ENCODE peak calls at places on chromosomes 2 and 18, in eight cellular contexts. One of them, this sample, is unnamed.

GRCh38 chr2:156589381-156590079 is 153.4 kb downstream of the GPD2 start:
- DNase-seq in GM18507: peak; percentile 5
- DNase-seq in G401: peak; percentile 50
- DNase-seq in BE2C: no peak
- DNase-seq in MCF 10A: peak; percentile 51
- DNase-seq in NCI-H1417: peak; percentile 15
- DNase-seq in KBM-7: peak; percentile 61
- DNase-seq in activated naive CD4-positive, alpha-beta T cell treated with anti-CD3 and anti-CD28 coated beads, Interleukin-2, amount 50 U/mL, for 72 hours: no peak
- DNase-seq in this sample: peak; percentile 31

GRCh38 chr2:29632018-29632417 is 289.4 kb downstream of the ALK start:
- DNase-seq in MCF 10A: peak; percentile 38
- DNase-seq in NCI-H1417: no peak
- DNase-seq in activated naive CD4-positive, alpha-beta T cell treated with anti-CD3 and anti-CD28 coated beads, Interleukin-2, amount 50 U/mL, for 72 hours: no peak
- DNase-seq in BE2C: no peak
- DNase-seq in KBM-7: no peak
- DNase-seq in GM18507: no peak
- DNase-seq in G401: no peak
- DNase-seq in this sample: no peak

GRCh38 chr2:66445781-66446177 is 10.9 kb downstream of the MEIS1 start:
- DNase-seq in G401: peak; percentile 62
- DNase-seq in BE2C: no peak
- DNase-seq in activated naive CD4-positive, alpha-beta T cell treated with anti-CD3 and anti-CD28 coated beads, Interleukin-2, amount 50 U/mL, for 72 hours: no peak
- DNase-seq in KBM-7: peak; percentile 68
- DNase-seq in NCI-H1417: no peak
- DNase-seq in GM18507: no peak
- DNase-seq in MCF 10A: no peak
- DNase-seq in this sample: no peak

GRCh38 chr2:134252092-134252775 is 1.6 kb upstream of the MGAT5 start:
- DNase-seq in NCI-H1417: no peak
- DNase-seq in GM18507: no peak
- DNase-seq in MCF 10A: no peak
- DNase-seq in KBM-7: peak; percentile 45
- DNase-seq in BE2C: no peak
- DNase-seq in G401: no peak
- DNase-seq in activated naive CD4-positive, alpha-beta T cell treated with anti-CD3 and anti-CD28 coated beads, Interleukin-2, amount 50 U/mL, for 72 hours: no peak
- DNase-seq in this sample: no peak

GRCh38 chr2:48120112-48120511 is 213.8 kb upstream of the FBXO11 start:
- DNase-seq in G401: no peak
- DNase-seq in MCF 10A: no peak
- DNase-seq in NCI-H1417: no peak
- DNase-seq in GM18507: no peak
- DNase-seq in KBM-7: no peak
- DNase-seq in BE2C: no peak
- DNase-seq in activated naive CD4-positive, alpha-beta T cell treated with anti-CD3 and anti-CD28 coated beads, Interleukin-2, amount 50 U/mL, for 72 hours: no peak
- DNase-seq in this sample: no peak

GRCh38 chr2:204691911-204692510 is 146.7 kb downstream of the PARD3B start:
- DNase-seq in KBM-7: peak; percentile 30
- DNase-seq in BE2C: peak; percentile 64
- DNase-seq in activated naive CD4-positive, alpha-beta T cell treated with anti-CD3 and anti-CD28 coated beads, Interleukin-2, amount 50 U/mL, for 72 hours: no peak
- DNase-seq in MCF 10A: peak; percentile 86
- DNase-seq in G401: peak; percentile 33
- DNase-seq in NCI-H1417: peak; percentile 38
- DNase-seq in GM18507: no peak
- DNase-seq in this sample: peak; percentile 49

GRCh38 chr18:61597321-61597720 is 264.1 kb downstream of the CDH20 start:
- DNase-seq in KBM-7: no peak
- DNase-seq in G401: no peak
- DNase-seq in BE2C: no peak
- DNase-seq in GM18507: no peak
- DNase-seq in MCF 10A: no peak
- DNase-seq in NCI-H1417: no peak
- DNase-seq in activated naive CD4-positive, alpha-beta T cell treated with anti-CD3 and anti-CD28 coated beads, Interleukin-2, amount 50 U/mL, for 72 hours: no peak
- DNase-seq in this sample: no peak

GRCh38 chr2:42865884-42866861 is 73.8 kb upstream of the HAAO start:
- DNase-seq in GM18507: no peak
- DNase-seq in BE2C: no peak
- DNase-seq in G401: no peak
- DNase-seq in NCI-H1417: no peak
- DNase-seq in MCF 10A: no peak
- DNase-seq in activated naive CD4-positive, alpha-beta T cell treated with anti-CD3 and anti-CD28 coated beads, Interleukin-2, amount 50 U/mL, for 72 hours: no peak
- DNase-seq in KBM-7: no peak
- DNase-seq in this sample: no peak

GRCh38 chr2:101473581-101473910 is 1.4 kb downstream of the RFX8 start:
- DNase-seq in GM18507: no peak
- DNase-seq in activated naive CD4-positive, alpha-beta T cell treated with anti-CD3 and anti-CD28 coated beads, Interleukin-2, amount 50 U/mL, for 72 hours: no peak
- DNase-seq in BE2C: no peak
- DNase-seq in G401: no peak
- DNase-seq in KBM-7: no peak
- DNase-seq in NCI-H1417: no peak
- DNase-seq in MCF 10A: peak; percentile 7
- DNase-seq in this sample: no peak

GRCh38 chr18:577606-578005 is 2.6 kb upstream of the CETN1 start:
- DNase-seq in MCF 10A: no peak
- DNase-seq in GM18507: no peak
- DNase-seq in BE2C: no peak
- DNase-seq in NCI-H1417: no peak
- DNase-seq in activated naive CD4-positive, alpha-beta T cell treated with anti-CD3 and anti-CD28 coated beads, Interleukin-2, amount 50 U/mL, for 72 hours: no peak
- DNase-seq in G401: no peak
- DNase-seq in KBM-7: no peak
- DNase-seq in this sample: no peak

GRCh38 chr2:222884765-222885424 is 24.1 kb downstream of the ACSL3 start:
- DNase-seq in NCI-H1417: no peak
- DNase-seq in activated naive CD4-positive, alpha-beta T cell treated with anti-CD3 and anti-CD28 coated beads, Interleukin-2, amount 50 U/mL, for 72 hours: no peak
- DNase-seq in G401: peak; percentile 31
- DNase-seq in KBM-7: no peak
- DNase-seq in GM18507: no peak
- DNase-seq in MCF 10A: no peak
- DNase-seq in BE2C: no peak
- DNase-seq in this sample: no peak

GRCh38 chr18:8403713-8404112 is 205.5 kb upstream of the RAB12 start:
- DNase-seq in NCI-H1417: no peak
- DNase-seq in BE2C: no peak
- DNase-seq in activated naive CD4-positive, alpha-beta T cell treated with anti-CD3 and anti-CD28 coated beads, Interleukin-2, amount 50 U/mL, for 72 hours: no peak
- DNase-seq in MCF 10A: no peak
- DNase-seq in GM18507: no peak
- DNase-seq in G401: no peak
- DNase-seq in KBM-7: no peak
- DNase-seq in this sample: no peak

GRCh38 chr2:191620144-191620543 is 57.8 kb upstream of the NABP1 start:
- DNase-seq in MCF 10A: peak; percentile 31
- DNase-seq in NCI-H1417: no peak
- DNase-seq in KBM-7: no peak
- DNase-seq in BE2C: no peak
- DNase-seq in G401: no peak
- DNase-seq in activated naive CD4-positive, alpha-beta T cell treated with anti-CD3 and anti-CD28 coated beads, Interleukin-2, amount 50 U/mL, for 72 hours: no peak
- DNase-seq in GM18507: no peak
- DNase-seq in this sample: no peak

GRCh38 chr2:185828326-185828725 is 89.7 kb downstream of the FSIP2 start:
- DNase-seq in KBM-7: no peak
- DNase-seq in activated naive CD4-positive, alpha-beta T cell treated with anti-CD3 and anti-CD28 coated beads, Interleukin-2, amount 50 U/mL, for 72 hours: no peak
- DNase-seq in BE2C: no peak
- DNase-seq in G401: no peak
- DNase-seq in GM18507: no peak
- DNase-seq in MCF 10A: no peak
- DNase-seq in NCI-H1417: no peak
- DNase-seq in this sample: no peak

GRCh38 chr2:149169653-149170052 is 131.2 kb downstream of the LYPD6B start:
- DNase-seq in BE2C: no peak
- DNase-seq in GM18507: no peak
- DNase-seq in KBM-7: no peak
- DNase-seq in NCI-H1417: no peak
- DNase-seq in MCF 10A: peak; percentile 85
- DNase-seq in activated naive CD4-positive, alpha-beta T cell treated with anti-CD3 and anti-CD28 coated beads, Interleukin-2, amount 50 U/mL, for 72 hours: no peak
- DNase-seq in G401: no peak
- DNase-seq in this sample: peak; percentile 46